ENCODE peak calls at places on chromosomes 2 and 18, in six cellular contexts. I is adipocyte, N is Peyer's patch, J is ascending aorta, Y is right lobe of liver, O is GM23338. P is an unnamed sample. For H3K4me1, the result is how much of the 10 kb centered on the place peaks cover.

GRCh38 chr2:23901966-23902942 is 24.7 kb downstream of the ATAD2B start:
- DNase-seq in I (peak), N (no peak), J (no peak), Y (no peak), O (no peak), P (no peak)

GRCh38 chr18:79545714-79546113 is 133.9 kb upstream of the CTDP1 start:
- DNase-seq in I (no peak), N (peak), J (no peak), Y (no peak), O (no peak), P (peak)

GRCh38 chr2:218260742-218261423 is at the start of gene GPBAR1:
- DNase-seq in I (no peak), N (peak), J (no peak), Y (peak), O (peak), P (peak)

GRCh38 chr2:236724200-236724599 is 154.6 kb downstream of the ACKR3 start:
- DNase-seq in I (no peak), N (no peak), J (no peak), Y (no peak), O (no peak), P (no peak)

GRCh38 chr2:3493610-3493997 is 25.7 kb downstream of the ADI1 start:
- DNase-seq in I (peak), N (no peak), J (no peak), Y (peak), O (peak), P (no peak)

GRCh38 chr2:237156131-237156856 is 70.6 kb downstream of the COPS8 start:
- DNase-seq in I (peak), N (no peak), J (peak), Y (no peak), O (no peak), P (no peak)

GRCh38 chr18:10291568-10291981 is 162.9 kb upstream of the APCDD1 start:
- DNase-seq in I (no peak), N (no peak), J (no peak), Y (no peak), O (no peak), P (no peak)

GRCh38 chr18:56576826-56577573 is 61.4 kb downstream of the TXNL1 start:
- DNase-seq in I (peak), N (no peak), J (no peak), Y (no peak), O (no peak), P (no peak)

GRCh38 chr2:134408791-134409190 is 154.9 kb downstream of the MGAT5 start:
- DNase-seq in I (peak), N (no peak), J (no peak), Y (no peak), O (no peak), P (no peak)

GRCh38 chr18:79493801-79494211 is 98.1 kb downstream of the NFATC1 start:
- DNase-seq in I (no peak), N (peak), J (peak), Y (peak), O (no peak), P (peak)

GRCh38 chr2:230942920-230943896 is 18.2 kb upstream of the GPR55 start:
- DNase-seq in I (no peak), N (peak), J (no peak), Y (no peak), O (no peak), P (no peak)

GRCh38 chr18:76494181-76494540 is 881 bp downstream of the ZNF516 start:
- DNase-seq in I (peak), N (no peak), J (no peak), Y (no peak), O (peak), P (no peak)

GRCh38 chr18:76487782-76488181 is 7.3 kb downstream of the ZNF516 start:
- DNase-seq in I (no peak), N (no peak), J (no peak), Y (no peak), O (peak), P (no peak)

GRCh38 chr2:166333809-166334208 is 41.9 kb downstream of the SCN9A start:
- DNase-seq in I (peak), N (no peak), J (no peak), Y (no peak), O (no peak), P (no peak)

GRCh38 chr2:120851116-120851773 is 115.6 kb downstream of the GLI2 start:
- DNase-seq in I (no peak), N (peak), J (no peak), Y (no peak), O (no peak), P (peak)

GRCh38 chr2:62369549-62370164 is 136.3 kb downstream of the TMEM17 start:
- DNase-seq in I (no peak), N (no peak), J (peak), Y (no peak), O (no peak), P (no peak)

DNA sequence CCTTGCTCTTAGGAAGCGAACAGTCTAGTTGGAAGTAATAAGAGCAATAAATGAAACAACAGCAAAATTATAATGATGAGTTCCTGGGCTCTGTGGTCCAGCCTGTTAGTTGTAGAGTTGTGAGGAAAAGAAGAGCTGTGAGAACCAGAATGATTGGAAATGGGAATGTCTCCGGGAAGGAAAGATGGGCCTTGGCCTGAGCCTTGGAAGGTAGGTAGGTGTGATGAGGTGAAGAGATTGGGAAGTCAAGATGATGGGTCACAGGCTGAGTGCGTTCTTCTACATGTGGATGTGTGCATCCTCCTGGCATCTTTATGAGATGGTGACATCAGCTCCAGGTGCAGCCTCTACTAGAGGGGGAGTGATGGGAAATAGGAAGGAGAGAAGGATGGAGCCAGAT is 115.2 kb upstream of the EML6 start:
- DNase-seq in I (no peak), N (no peak), J (no peak), Y (no peak), O (no peak), P (no peak)
- H3K4me1 ChIP-seq in I (under half), N (under half), J (under half), Y (under half), O (under half), P (half or more)

GRCh38 chr2:85259101-85259590 is 68.6 kb downstream of the TGOLN2 start:
- DNase-seq in I (peak), N (no peak), J (no peak), Y (no peak), O (peak), P (no peak)

GRCh38 chr2:85259865-85260264 is 67.9 kb downstream of the TGOLN2 start:
- DNase-seq in I (no peak), N (no peak), J (no peak), Y (no peak), O (no peak), P (no peak)

GRCh38 chr2:85257359-85258193 is 70.2 kb downstream of the TGOLN2 start:
- DNase-seq in I (peak), N (no peak), J (peak), Y (no peak), O (no peak), P (no peak)

GRCh38 chr2:85255813-85256581 is 71.8 kb downstream of the TGOLN2 start:
- DNase-seq in I (peak), N (no peak), J (peak), Y (no peak), O (peak), P (no peak)

DNA sequence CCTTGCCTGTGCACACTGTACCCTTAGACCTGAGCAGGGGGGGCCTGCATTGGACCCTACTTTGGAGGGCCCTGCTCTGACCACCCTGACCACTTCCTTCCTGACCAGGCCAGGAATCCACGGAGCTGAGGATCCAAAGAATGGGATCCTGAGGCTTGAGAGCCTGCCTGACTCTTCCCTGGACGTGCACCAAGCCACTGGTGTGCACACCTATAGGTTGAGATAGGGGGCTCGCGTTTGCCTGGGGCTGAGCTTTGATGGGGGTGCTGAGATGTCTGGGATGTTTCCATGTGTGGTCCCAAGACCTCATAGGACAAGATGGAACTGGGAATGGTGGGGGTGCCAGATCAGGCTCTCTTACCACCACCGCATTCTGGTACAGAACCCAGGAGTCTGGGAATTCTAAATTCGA is 69.6 kb downstream of the TGOLN2 start:
- DNase-seq in I (no peak), N (no peak), J (no peak), Y (no peak), O (no peak), P (no peak)
- H3K4me1 ChIP-seq in I (under half), N (under half), J (under half), Y (under half), O (half or more), P (under half)

GRCh38 chr2:9328931-9329330 is 94.4 kb downstream of the ITGB1BP1 start:
- DNase-seq in I (no peak), N (no peak), J (peak), Y (no peak), O (no peak), P (no peak)

GRCh38 chr2:9329497-9329896 is 93.8 kb downstream of the ITGB1BP1 start:
- DNase-seq in I (no peak), N (no peak), J (peak), Y (no peak), O (no peak), P (no peak)

GRCh38 chr2:9326975-9327374 is 96.4 kb downstream of the ITGB1BP1 start:
- DNase-seq in I (peak), N (no peak), J (no peak), Y (no peak), O (peak), P (no peak)

GRCh38 chr2:9325428-9325827 is 97.9 kb downstream of the ITGB1BP1 start:
- DNase-seq in I (no peak), N (no peak), J (no peak), Y (no peak), O (no peak), P (no peak)

DNA sequence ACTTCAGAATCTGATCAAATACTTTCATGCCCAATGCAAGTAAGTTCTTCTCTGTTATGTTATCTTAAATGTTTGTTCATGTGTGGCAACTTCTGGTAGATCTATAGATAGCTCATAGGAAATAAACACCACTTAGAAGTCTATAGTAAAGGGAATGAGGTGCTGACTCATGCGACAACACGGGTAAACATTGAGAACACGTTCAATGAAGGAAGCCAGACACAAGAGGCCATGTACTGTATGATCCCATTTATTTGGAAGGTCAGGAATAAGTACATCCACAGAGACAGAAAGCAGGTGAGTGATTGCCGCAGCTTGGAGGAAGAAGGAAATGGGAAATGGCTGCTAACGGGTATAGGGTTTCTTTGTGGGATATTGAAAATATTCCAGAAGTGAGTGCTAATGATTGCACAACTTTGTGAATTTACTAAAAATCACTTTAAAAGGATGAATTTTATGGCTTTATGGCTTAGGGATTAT is 95.4 kb downstream of the ITGB1BP1 start:
- DNase-seq in I (no peak), N (no peak), J (no peak), Y (no peak), O (no peak), P (no peak)
- H3K4me1 ChIP-seq in I (under half), N (under half), J (under half), Y (under half), O (under half), P (under half)

GRCh38 chr2:7020468-7020867 is 103.3 kb downstream of the RNF144A start:
- DNase-seq in I (no peak), N (no peak), J (no peak), Y (no peak), O (no peak), P (no peak)
- H3K4me1 ChIP-seq in I (under half), N (under half), J (under half), Y (under half), O (under half), P (under half)

DNA sequence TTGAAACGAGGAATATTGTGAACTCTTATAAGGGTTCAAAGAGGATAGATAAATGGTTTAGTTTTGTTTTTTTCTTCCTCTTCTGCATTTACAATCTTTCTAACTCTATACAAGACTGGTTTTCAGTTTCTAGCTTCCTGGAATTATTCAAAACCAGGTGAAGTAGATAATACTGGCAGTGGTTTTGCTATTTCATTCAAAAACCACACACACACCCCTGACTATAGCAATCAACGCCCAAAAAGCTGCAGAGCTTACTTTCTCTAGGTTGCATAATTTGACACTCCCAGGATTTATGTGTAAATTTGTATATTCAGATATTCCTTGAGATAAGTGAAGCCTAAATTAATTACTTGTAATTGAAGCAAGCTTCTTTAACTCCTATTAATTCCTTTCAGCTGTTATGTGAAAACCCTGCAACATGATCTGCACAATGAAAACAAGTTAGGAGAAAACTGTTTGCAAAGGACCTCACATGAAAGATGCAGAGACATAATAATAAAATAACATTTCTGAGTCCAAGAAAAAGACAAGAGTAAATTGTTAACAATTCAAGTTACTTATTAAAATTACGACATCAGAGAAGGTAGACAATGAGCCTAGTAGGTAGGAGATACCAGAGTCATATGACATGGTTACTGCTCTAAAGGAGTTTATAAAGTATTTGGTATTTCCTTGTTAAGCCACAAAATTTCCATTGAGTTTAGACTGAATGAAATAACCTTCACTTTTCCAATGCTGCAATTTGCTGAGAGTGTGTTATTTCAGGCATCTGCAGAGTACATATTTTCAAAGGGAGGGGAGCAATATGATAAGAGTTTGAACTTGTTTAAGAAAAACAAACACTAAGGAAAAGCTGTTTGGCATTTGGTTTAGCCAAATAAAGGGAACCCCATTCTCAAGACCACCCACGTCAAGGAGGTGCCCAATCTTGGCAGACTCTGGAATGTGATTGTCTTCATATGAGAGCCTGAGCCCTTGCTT is 1.6 kb upstream of the NFE2L2 start:
- DNase-seq in I (peak), N (no peak), J (no peak), Y (no peak), O (no peak), P (no peak)
- H3K4me1 ChIP-seq in I (under half), N (under half), J (under half), Y (under half), O (under half), P (under half)

GRCh38 chr2:30249354-30249753 is 18.0 kb downstream of the LBH start:
- DNase-seq in I (no peak), N (no peak), J (no peak), Y (no peak), O (no peak), P (no peak)
- H3K4me1 ChIP-seq in I (under half), N (under half), J (under half), Y (under half), O (under half), P (half or more)

GRCh38 chr2:126656311-126657145 is 570 bp downstream of the GYPC start:
- DNase-seq in I (peak), N (peak), J (peak), Y (no peak), O (peak), P (peak)

GRCh38 chr2:126658910-126659613 is 3.1 kb downstream of the GYPC start:
- DNase-seq in I (peak), N (peak), J (peak), Y (peak), O (no peak), P (peak)

GRCh38 chr2:126658316-126658909 is 2.5 kb downstream of the GYPC start:
- DNase-seq in I (no peak), N (no peak), J (no peak), Y (no peak), O (no peak), P (no peak)

GRCh38 chr2:126657146-126657635 is 1.2 kb downstream of the GYPC start:
- DNase-seq in I (peak), N (peak), J (peak), Y (no peak), O (peak), P (peak)

GRCh38 chr2:126657636-126658315 is 1.8 kb downstream of the GYPC start:
- DNase-seq in I (peak), N (peak), J (peak), Y (peak), O (peak), P (peak)
- H3K4me1 ChIP-seq in I (half or more), N (under half), J (under half), Y (under half), O (under half), P (half or more)

GRCh38 chr2:212959469-212960117 is 191.8 kb downstream of the IKZF2 start:
- DNase-seq in I (peak), N (no peak), J (no peak), Y (no peak), O (no peak), P (no peak)
- H3K4me1 ChIP-seq in I (half or more), N (under half), J (under half), Y (under half), O (under half), P (under half)

GRCh38 chr18:11872479-11873136 is 21.4 kb downstream of the CHMP1B start:
- DNase-seq in I (peak), N (peak), J (peak), Y (no peak), O (peak), P (no peak)

GRCh38 chr18:11873670-11874340 is 22.6 kb downstream of the CHMP1B start:
- DNase-seq in I (no peak), N (peak), J (peak), Y (no peak), O (no peak), P (no peak)

GRCh38 chr18:11874676-11875075 is 23.5 kb downstream of the CHMP1B start:
- DNase-seq in I (no peak), N (peak), J (peak), Y (no peak), O (no peak), P (no peak)

GRCh38 chr18:11868230-11868629 is 17.0 kb downstream of the CHMP1B start:
- DNase-seq in I (no peak), N (peak), J (no peak), Y (no peak), O (no peak), P (no peak)

GRCh38 chr18:11871501-11871900 is 20.3 kb downstream of the CHMP1B start:
- DNase-seq in I (no peak), N (peak), J (no peak), Y (no peak), O (no peak), P (no peak)
- H3K4me1 ChIP-seq in I (under half), N (under half), J (under half), Y (under half), O (under half), P (under half)